ENCODE peak calls at places on chromosomes 13 and 19, in ten cellular contexts. V is HL-60, K is kidney epithelial cell, E is heart left ventricle, J is left lung, A is tibial nerve, F is fibroblast of mammary gland, T is cardiac muscle cell, P is coronary artery, R is cardiac fibroblast. U is an unnamed sample.

GRCh38 chr19:10987621-10988297 is 26.9 kb downstream of the SMARCA4 start:
- DNase-seq in T (no peak), K (no peak), J (no peak), V (no peak), R (no peak), P (no peak), F (no peak), A (no peak), E (no peak), U (no peak)

GRCh38 chr13:37194428-37194861 is 89.0 kb upstream of the CSNK1A1L start:
- DNase-seq in T (peak; percentile 35), P (no peak), F (peak; percentile 85), V (no peak), R (peak; percentile 49), J (no peak), A (no peak), K (no peak), E (no peak), U (peak; percentile 90)

GRCh38 chr19:48554385-48555091 is 2.6 kb downstream of the SULT2B1 start:
- DNase-seq in R (no peak), T (peak; percentile 36), F (no peak), E (no peak), P (no peak), J (no peak), V (no peak), A (no peak), K (no peak), U (no peak)

GRCh38 chr13:98044301-98044700 is 90.8 kb downstream of the IPO5 start:
- DNase-seq in P (no peak), A (no peak), R (no peak), J (no peak), V (no peak), T (no peak), F (no peak), E (no peak), K (no peak), U (no peak)

GRCh38 chr13:71524245-71525002 is 342.6 kb downstream of the DACH1 start:
- DNase-seq in P (no peak), T (peak; percentile 6), V (no peak), K (no peak), E (no peak), F (no peak), R (peak; percentile 4), J (no peak), A (no peak), U (no peak)

GRCh38 chr13:80132741-80133601 is 208.0 kb downstream of the SPRY2 start:
- DNase-seq in A (peak; percentile 13), J (peak; percentile 43), P (peak; percentile 86), F (peak; percentile 69), T (peak; percentile 85), K (no peak), R (peak; percentile 84), E (peak; percentile 75), V (no peak), U (no peak)

GRCh38 chr13:108962652-108963051 is 333.2 kb downstream of the MYO16 start:
- DNase-seq in E (no peak), V (no peak), P (no peak), K (no peak), R (peak; percentile 45), J (no peak), F (no peak), T (peak; percentile 40), A (no peak), U (no peak)

GRCh38 chr19:20923077-20923871 is at the start of gene ZNF85:
- DNase-seq in J (peak; percentile 90), A (peak; percentile 82), R (peak; percentile 91), E (peak; percentile 94), K (peak; percentile 67), T (peak; percentile 91), V (peak; percentile 38), P (peak; percentile 92), F (peak; percentile 89), U (peak; percentile 91)

GRCh38 chr13:51919531-51919930 is 57.8 kb downstream of the CCDC70 start:
- DNase-seq in F (no peak), V (no peak), P (peak; percentile 29), R (no peak), T (no peak), J (no peak), E (no peak), A (no peak), K (no peak), U (no peak)

GRCh38 chr13:46495647-46496046 is 57.3 kb upstream of the LRCH1 start:
- DNase-seq in K (no peak), R (no peak), F (peak; percentile 57), A (no peak), J (no peak), E (no peak), V (no peak), P (no peak), T (no peak), U (no peak)

GRCh38 chr13:79307866-79308298 is 98.2 kb downstream of the RBM26 start:
- DNase-seq in R (peak; percentile 16), P (no peak), F (peak; percentile 52), K (peak; percentile 2), T (peak; percentile 26), V (no peak), J (no peak), E (peak; percentile 22), A (no peak), U (peak; percentile 46)

GRCh38 chr13:99056381-99057014 is 78.6 kb upstream of the DOCK9 start:
- DNase-seq in V (no peak), K (no peak), P (peak; percentile 52), E (no peak), A (no peak), J (no peak), F (peak; percentile 38), T (no peak), R (no peak), U (peak; percentile 58)

GRCh38 chr13:113958373-113958772 is 15.5 kb downstream of the C13orf46 start:
- DNase-seq in K (no peak), J (no peak), T (no peak), P (no peak), F (no peak), E (peak; percentile 16), R (no peak), A (no peak), V (no peak), U (no peak)
- H3K4me3 ChIP-seq in K (no peak overlapping the region), J (no peak overlapping the region), T (no peak overlapping the region), P (no peak overlapping the region), F (no peak overlapping the region), E (no peak overlapping the region), R (no peak overlapping the region), A (no peak overlapping the region), V (no peak overlapping the region), U (no peak overlapping the region)

GRCh38 chr13:103101902-103102301 is 35.7 kb upstream of the SLC10A2 start:
- DNase-seq in J (no peak), A (no peak), V (no peak), F (no peak), P (no peak), T (no peak), E (no peak), R (no peak), K (no peak), U (peak; percentile 17)

GRCh38 chr13:103100795-103101194 is 34.6 kb upstream of the SLC10A2 start:
- DNase-seq in V (no peak), E (no peak), A (no peak), P (no peak), R (no peak), F (no peak), T (no peak), J (no peak), K (no peak), U (peak; percentile 60)

GRCh38 chr13:103098535-103098934 is 32.3 kb upstream of the SLC10A2 start:
- DNase-seq in F (no peak), V (no peak), J (no peak), E (no peak), R (no peak), K (no peak), P (no peak), T (no peak), A (no peak), U (no peak)

GRCh38 chr13:103101500-103101899 is 35.3 kb upstream of the SLC10A2 start:
- DNase-seq in P (no peak), J (no peak), R (no peak), E (no peak), K (no peak), F (no peak), T (no peak), A (no peak), V (no peak), U (no peak)

DNA sequence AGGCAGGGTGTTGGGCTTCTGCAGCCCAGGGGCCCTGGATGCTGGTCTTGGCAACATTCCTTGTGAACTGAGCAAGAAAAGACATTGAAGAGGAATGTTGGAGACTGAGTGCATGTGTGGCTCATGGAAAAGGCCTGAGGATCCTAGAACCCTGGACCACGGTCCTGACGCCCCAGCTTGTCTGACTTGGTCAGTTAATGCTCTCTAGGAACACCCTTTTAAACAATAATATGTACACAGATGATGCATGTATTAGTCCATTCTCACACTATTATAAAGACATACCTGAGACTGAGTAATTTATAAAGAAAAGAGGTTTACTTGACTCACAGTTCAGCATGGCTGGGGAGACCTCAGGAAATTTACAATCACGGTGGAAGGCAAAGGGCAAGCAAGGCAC is 33.7 kb upstream of the SLC10A2 start:
- DNase-seq in J (no peak), K (no peak), T (no peak), F (no peak), E (no peak), V (no peak), A (no peak), R (no peak), P (no peak), U (peak; percentile 65)
- TF ChIP-seq CTCF in J (no peak), K (no peak), T (no peak), F (no peak), E (no peak), V (no peak), A (no peak), R (no peak), P (no peak), U (no peak)

GRCh38 chr13:20921572-20921971 is 19.0 kb upstream of the XPO4 start:
- DNase-seq in K (no peak), P (no peak), R (no peak), J (no peak), A (no peak), V (no peak), F (no peak), T (no peak), E (no peak), U (no peak)

GRCh38 chr13:20927858-20928257 is 25.3 kb upstream of the XPO4 start:
- DNase-seq in F (no peak), P (no peak), R (no peak), K (no peak), V (no peak), A (no peak), T (no peak), J (no peak), E (no peak), U (no peak)

GRCh38 chr13:20923272-20923671 is 20.7 kb upstream of the XPO4 start:
- DNase-seq in T (no peak), K (no peak), J (no peak), A (no peak), P (no peak), F (no peak), V (no peak), E (peak; percentile 56), R (no peak), U (no peak)

GRCh38 chr13:20924758-20925394 is 22.3 kb upstream of the XPO4 start:
- DNase-seq in R (peak; percentile 92), T (peak; percentile 91), P (no peak), A (peak; percentile 53), J (peak; percentile 76), F (peak; percentile 82), V (peak; percentile 40), E (peak; percentile 85), K (peak; percentile 67), U (peak; percentile 78)
- H3K4me3 ChIP-seq in R (no peak overlapping the region), T (no peak overlapping the region), P (no peak overlapping the region), A (no peak overlapping the region), J (no peak overlapping the region), F (no peak overlapping the region), V (no peak overlapping the region), E (no peak overlapping the region), K (no peak overlapping the region), U (no peak overlapping the region)

GRCh38 chr13:100753391-100753790 is 78.8 kb upstream of the TMTC4 start:
- DNase-seq in T (no peak), R (no peak), P (no peak), V (no peak), A (no peak), E (no peak), F (no peak), J (no peak), K (no peak), U (no peak)
- TF ChIP-seq CTCF in T (no peak), R (no peak), P (no peak), V (no peak), A (no peak), E (no peak), F (no peak), J (no peak), K (no peak), U (no peak)

U was measured in epithelial cell of esophagus.